ENCODE peak calls at places on chromosomes 11 and 22, in four cellular contexts. N, O, B and Y are unnamed samples. For H3K9me3, the result is how much of the 10 kb centered on the place peaks cover.

GRCh38 chr11:124602751-124603150 is 8.5 kb upstream of the PANX3 start:
- DNase-seq in N (no peak), O (no peak), B (no peak), Y (no peak)

GRCh38 chr11:73784080-73784634 is 3.5 kb upstream of the MRPL48 start:
- DNase-seq in N (no peak), O (no peak), B (no peak), Y (no peak)

GRCh38 chr22:30425616-30426394 is at the start of gene MTFP1:
- DNase-seq in N (no peak), O (no peak), B (peak), Y (peak)

GRCh38 chr22:34975721-34976120 is 90.2 kb upstream of the ISX start:
- DNase-seq in N (no peak), O (no peak), B (no peak), Y (no peak)

GRCh38 chr11:11555228-11555627 is 66.6 kb downstream of the GALNT18 start:
- DNase-seq in N (no peak), O (no peak), B (no peak), Y (peak)

GRCh38 chr11:66561178-66561974 is 7.0 kb downstream of the CTSF start:
- DNase-seq in N (no peak), O (no peak), B (no peak), Y (no peak)

GRCh38 chr11:66969584-66970205 is 5.4 kb upstream of the C11orf86 start:
- DNase-seq in N (no peak), O (peak), B (no peak), Y (no peak)

GRCh38 chr11:110762596-110762995 is 50.4 kb upstream of the ARHGAP20 start:
- DNase-seq in N (no peak), O (no peak), B (no peak), Y (no peak)

GRCh38 chr11:117875397-117876048 is 935 bp downstream of the FXYD6 start:
- DNase-seq in N (no peak), O (no peak), B (no peak), Y (no peak)

GRCh38 chr11:72755794-72756285 is 3.6 kb upstream of the ARAP1 start:
- DNase-seq in N (no peak), O (no peak), B (no peak), Y (no peak)

GRCh38 chr11:27254744-27255446 is 108.1 kb downstream of the CCDC34 start:
- DNase-seq in N (no peak), O (no peak), B (no peak), Y (no peak)

GRCh38 chr22:50676211-50676636 is 3.6 kb downstream of the SHANK3 start:
- DNase-seq in N (no peak), O (no peak), B (peak), Y (no peak)

GRCh38 chr11:12052676-12053605 is 44.5 kb upstream of the DKK3 start:
- DNase-seq in N (no peak), O (no peak), B (no peak), Y (no peak)

GRCh38 chr11:30435488-30435887 is 112.6 kb downstream of the ARL14EP start:
- DNase-seq in N (no peak), O (no peak), B (no peak), Y (no peak)

GRCh38 chr11:45213316-45213665 is 66.9 kb downstream of the PRDM11 start:
- DNase-seq in N (no peak), O (no peak), B (no peak), Y (no peak)

GRCh38 chr11:64643258-64643881 is 52.4 kb downstream of the SLC22A12 start:
- DNase-seq in N (no peak), O (no peak), B (no peak), Y (no peak)

GRCh38 chr11:46382644-46383403 is 1.4 kb downstream of the MDK start:
- DNase-seq in N (no peak), O (no peak), B (no peak), Y (peak)

GRCh38 chr11:124896071-124896750 is 1.5 kb downstream of the ROBO4 start:
- DNase-seq in N (no peak), O (no peak), B (no peak), Y (no peak)

GRCh38 chr11:129412501-129412900 is 36.9 kb downstream of the BARX2 start:
- DNase-seq in N (no peak), O (no peak), B (no peak), Y (no peak)

DNA sequence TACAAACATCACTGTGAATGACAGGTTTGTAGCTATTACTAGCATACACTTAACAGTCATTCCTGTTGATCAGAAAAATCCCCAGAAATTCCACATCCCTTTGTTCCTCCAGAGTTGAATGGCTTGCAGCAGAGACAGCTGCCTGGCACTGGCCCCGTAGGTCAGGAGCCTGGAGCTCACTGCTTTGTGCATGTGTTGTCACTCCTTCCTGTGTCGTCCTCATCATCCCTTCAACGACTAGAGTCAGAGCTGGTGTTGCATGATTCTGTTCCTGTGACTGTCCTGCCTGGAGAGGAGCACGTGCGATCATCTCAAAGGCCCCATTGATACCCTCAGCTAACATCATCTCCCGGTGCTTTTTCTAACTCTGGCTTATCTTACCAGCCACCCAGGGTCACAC is 58.3 kb downstream of the LDLRAD3 start:
- DNase-seq in N (no peak), O (no peak), B (no peak), Y (no peak)
- H3K9me3 ChIP-seq in N (under half), O (under half), B (under half), Y (under half)

DNA sequence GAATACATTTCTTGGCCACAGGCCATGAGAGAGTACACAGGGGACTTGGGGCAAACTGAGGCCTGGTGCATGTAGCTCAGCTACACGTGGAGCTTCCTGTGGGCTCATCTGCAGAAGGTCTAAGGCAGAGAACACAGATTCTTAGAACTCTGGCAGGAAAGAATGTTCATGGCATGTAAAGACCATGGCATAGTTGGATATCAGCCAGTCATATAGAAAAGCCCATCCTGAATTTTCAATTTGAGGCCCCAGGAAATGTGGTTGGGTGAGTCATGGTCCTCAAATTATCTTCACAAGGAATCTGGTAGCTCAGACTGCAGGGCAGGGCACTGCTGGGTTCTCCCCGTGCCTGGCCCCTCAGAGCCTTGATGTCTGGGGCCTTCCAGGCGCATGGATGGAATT is 13.7 kb upstream of the ST3GAL4 start:
- DNase-seq in N (no peak), O (no peak), B (no peak), Y (no peak)
- H3K27ac ChIP-seq in N (peak), O (no peak), B (no peak), Y (no peak)

GRCh38 chr22:32132126-32132525 is 27.0 kb downstream of the C22orf42 start:
- DNase-seq in N (no peak), O (no peak), B (no peak), Y (no peak)

GRCh38 chr22:32130464-32130863 is 28.6 kb downstream of the C22orf42 start:
- DNase-seq in N (no peak), O (no peak), B (no peak), Y (no peak)

GRCh38 chr22:32132783-32133182 is 26.3 kb downstream of the C22orf42 start:
- DNase-seq in N (no peak), O (no peak), B (no peak), Y (no peak)

GRCh38 chr22:32123657-32124056 is 35.4 kb downstream of the C22orf42 start:
- DNase-seq in N (no peak), O (no peak), B (no peak), Y (no peak)

DNA sequence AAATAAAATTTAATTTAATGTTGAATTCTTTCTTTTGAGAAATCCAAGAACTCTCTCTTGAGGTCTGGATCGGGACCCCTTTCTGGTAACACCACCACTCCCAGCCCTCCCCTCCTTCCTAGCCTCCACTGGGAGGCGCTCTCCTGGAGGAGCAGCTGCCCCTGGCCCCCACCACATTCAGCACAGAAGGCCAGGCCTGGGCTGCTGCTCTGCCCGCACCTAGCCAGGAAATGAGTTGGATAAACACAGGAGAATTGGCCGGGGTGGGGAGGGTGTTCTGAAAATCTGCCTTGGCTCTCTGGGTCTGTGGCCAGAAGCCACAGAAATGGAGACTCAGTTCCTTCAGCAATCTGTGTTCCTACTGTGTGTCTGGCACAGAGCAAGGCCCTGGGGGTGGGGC is 31.2 kb downstream of the C22orf42 start:
- DNase-seq in N (no peak), O (no peak), B (no peak), Y (no peak)
- TF ChIP-seq CTCF in N (no peak), O (no peak), B (no peak), Y (no peak)

DNA sequence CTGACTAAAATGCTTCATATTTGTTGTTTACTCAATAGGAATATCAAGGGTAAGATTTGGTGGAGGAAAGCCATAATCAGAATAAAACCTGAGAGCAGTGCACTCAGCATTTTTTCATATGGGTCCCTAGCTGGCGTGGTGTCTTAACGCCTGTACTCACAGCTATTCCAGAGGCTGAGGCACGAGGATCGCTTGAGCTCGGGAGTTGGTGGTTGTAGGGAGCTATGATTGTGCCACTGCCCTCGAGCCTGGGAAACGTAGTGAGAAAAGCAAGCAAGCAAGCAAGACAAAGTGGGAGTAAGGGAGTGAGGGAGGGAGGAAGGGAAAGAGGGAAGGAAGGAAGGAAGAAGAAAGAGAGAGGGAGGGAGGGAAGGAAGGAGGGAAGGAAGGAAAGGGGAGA is 242.5 kb downstream of the OR4C45 start:
- DNase-seq in N (no peak), O (no peak), B (no peak), Y (no peak)
- H3K9me3 ChIP-seq in N (under half), O (under half), B (under half), Y (under half)

GRCh38 chr11:114153224-114153623 is 93.7 kb downstream of the ZBTB16 start:
- DNase-seq in N (no peak), O (no peak), B (no peak), Y (no peak)

GRCh38 chr11:114152162-114152561 is 92.7 kb downstream of the ZBTB16 start:
- DNase-seq in N (no peak), O (no peak), B (no peak), Y (no peak)

GRCh38 chr11:114150671-114151070 is 91.2 kb downstream of the ZBTB16 start:
- DNase-seq in N (no peak), O (no peak), B (no peak), Y (no peak)

GRCh38 chr11:114152785-114153184 is 93.3 kb downstream of the ZBTB16 start:
- DNase-seq in N (no peak), O (no peak), B (no peak), Y (no peak)

GRCh38 chr11:114151631-114152030 is 92.1 kb downstream of the ZBTB16 start:
- DNase-seq in N (no peak), O (no peak), B (no peak), Y (no peak)
- H3K27ac ChIP-seq in N (peak), O (no peak), B (peak), Y (no peak)

GRCh38 chr22:31923761-31924160 is 20.6 kb upstream of the YWHAH start:
- DNase-seq in N (no peak), O (no peak), B (no peak), Y (no peak)
- TF ChIP-seq CTCF in N (no peak), O (no peak), B (no peak), Y (no peak)

DNA sequence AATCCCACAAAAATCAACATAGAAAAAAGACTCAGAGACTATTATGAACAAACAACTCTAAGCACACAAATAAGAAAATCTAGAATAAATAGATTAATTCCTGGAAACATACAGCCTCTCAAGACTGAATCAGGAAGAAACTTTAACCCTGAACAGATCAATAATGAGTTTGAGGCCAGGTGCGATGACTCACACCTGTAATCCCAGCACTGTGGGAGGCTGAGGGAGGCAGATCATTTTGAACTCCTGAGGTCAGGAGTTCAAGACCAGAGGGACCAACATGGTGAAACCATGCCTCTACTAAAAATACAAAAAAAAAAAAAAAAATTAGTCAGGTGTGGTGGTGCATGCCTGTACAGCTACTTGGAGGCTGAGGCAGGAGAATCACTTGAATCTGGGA is 499.5 kb upstream of the LUZP2 start:
- DNase-seq in N (no peak), O (no peak), B (no peak), Y (no peak)
- H3K9me3 ChIP-seq in N (under half), O (under half), B (under half), Y (under half)

GRCh38 chr22:31491218-31491962 is 1.7 kb upstream of the EIF4ENIF1 start:
- DNase-seq in N (no peak), O (no peak), B (no peak), Y (no peak)
- H3K27ac ChIP-seq in N (peak), O (no peak), B (peak), Y (peak)

DNA sequence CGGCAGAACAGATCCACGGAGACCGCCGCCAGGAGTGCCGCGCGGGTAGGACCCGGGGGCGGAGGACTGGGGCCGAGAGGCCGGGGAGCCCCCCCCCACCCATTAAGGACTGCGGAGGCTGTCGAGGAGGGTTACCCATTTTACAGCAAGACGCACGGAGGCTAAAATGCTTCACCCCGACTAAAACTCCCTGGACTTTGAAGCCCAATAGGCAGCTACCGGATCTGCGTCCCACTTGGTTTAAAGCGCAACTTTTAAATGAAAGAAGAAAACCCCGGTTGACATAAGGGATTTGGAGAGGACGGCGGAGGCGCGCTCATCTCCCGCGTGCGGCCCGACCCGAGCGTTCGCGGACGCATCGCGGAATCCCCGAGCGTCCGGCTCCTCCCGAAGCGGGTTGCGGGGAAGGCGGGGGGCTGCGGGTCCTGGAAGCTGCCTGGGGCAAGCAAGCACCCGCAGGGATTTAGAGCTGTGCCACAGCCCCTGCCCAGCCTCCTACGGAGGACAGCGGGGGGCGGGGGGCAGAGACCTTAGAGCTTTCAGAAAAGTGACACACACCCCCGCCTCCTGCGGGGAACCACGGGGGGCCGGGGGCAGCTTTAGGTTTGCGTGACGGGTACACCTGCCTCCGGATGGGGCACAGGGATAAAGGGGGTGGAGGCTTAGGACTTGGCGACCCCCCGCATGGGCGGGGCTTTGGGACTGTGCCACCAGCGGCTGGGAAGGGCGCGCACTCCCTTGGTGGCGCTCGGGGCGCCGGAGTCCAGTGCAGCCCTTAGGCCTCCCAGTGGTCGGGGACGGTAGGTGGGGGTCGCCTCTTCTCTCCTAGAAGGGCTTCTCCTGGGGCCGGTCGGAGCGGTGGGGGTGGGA is 761 bp upstream of the CELSR1 start:
- DNase-seq in N (no peak), O (no peak), B (no peak), Y (no peak)
- TF ChIP-seq CTCF in N (no peak), O (peak), B (no peak), Y (no peak)